ENCODE peak calls at places on chromosomes 2 and 18, in nine cellular contexts. One of them, this sample, is unnamed.

GRCh38 chr2:85601771-85602475 is 575 bp downstream of the TMEM150A start:
- DNase-seq in hypothalamus: peak
- DNase-seq in NCI-H2227 treated with DMSO at 0.1 percent for 48 hours: no peak
- DNase-seq in glomerular endothelial cell: no peak
- DNase-seq in MCF 10A: peak
- DNase-seq in NCI-H1105: no peak
- DNase-seq in T-cell: no peak
- DNase-seq in EL: peak
- DNase-seq in left cardiac atrium: peak
- DNase-seq in this sample: peak

GRCh38 chr2:133063792-133064191 is 393.8 kb upstream of the LYPD1 start:
- DNase-seq in hypothalamus: no peak
- DNase-seq in NCI-H2227 treated with DMSO at 0.1 percent for 48 hours: no peak
- DNase-seq in glomerular endothelial cell: no peak
- DNase-seq in MCF 10A: peak
- DNase-seq in NCI-H1105: no peak
- DNase-seq in T-cell: no peak
- DNase-seq in EL: peak
- DNase-seq in left cardiac atrium: no peak
- DNase-seq in this sample: no peak

GRCh38 chr2:119852214-119852613 is 92.5 kb downstream of the PTPN4 start:
- DNase-seq in hypothalamus: no peak
- DNase-seq in NCI-H2227 treated with DMSO at 0.1 percent for 48 hours: no peak
- DNase-seq in glomerular endothelial cell: no peak
- DNase-seq in MCF 10A: no peak
- DNase-seq in NCI-H1105: no peak
- DNase-seq in T-cell: no peak
- DNase-seq in EL: no peak
- DNase-seq in left cardiac atrium: no peak
- DNase-seq in this sample: no peak

GRCh38 chr18:3985664-3986063 is 469.4 kb downstream of the DLGAP1 start:
- DNase-seq in hypothalamus: no peak
- DNase-seq in NCI-H2227 treated with DMSO at 0.1 percent for 48 hours: no peak
- DNase-seq in glomerular endothelial cell: no peak
- DNase-seq in MCF 10A: peak
- DNase-seq in NCI-H1105: no peak
- DNase-seq in T-cell: no peak
- DNase-seq in EL: peak
- DNase-seq in left cardiac atrium: no peak
- DNase-seq in this sample: no peak

GRCh38 chr2:24304098-24304497 is 56.2 kb downstream of the ITSN2 start:
- DNase-seq in hypothalamus: peak
- DNase-seq in NCI-H2227 treated with DMSO at 0.1 percent for 48 hours: peak
- DNase-seq in glomerular endothelial cell: no peak
- DNase-seq in MCF 10A: peak
- DNase-seq in NCI-H1105: peak
- DNase-seq in T-cell: no peak
- DNase-seq in EL: no peak
- DNase-seq in left cardiac atrium: peak
- DNase-seq in this sample: peak

GRCh38 chr2:239587311-239587731 is 186.5 kb upstream of the HDAC4 start:
- DNase-seq in hypothalamus: no peak
- DNase-seq in NCI-H2227 treated with DMSO at 0.1 percent for 48 hours: no peak
- DNase-seq in glomerular endothelial cell: no peak
- DNase-seq in MCF 10A: no peak
- DNase-seq in NCI-H1105: no peak
- DNase-seq in T-cell: no peak
- DNase-seq in EL: no peak
- DNase-seq in left cardiac atrium: no peak
- DNase-seq in this sample: no peak

GRCh38 chr2:111897924-111898702 is at the start of gene MERTK:
- DNase-seq in hypothalamus: peak
- DNase-seq in NCI-H2227 treated with DMSO at 0.1 percent for 48 hours: peak
- DNase-seq in glomerular endothelial cell: no peak
- DNase-seq in MCF 10A: peak
- DNase-seq in NCI-H1105: peak
- DNase-seq in T-cell: peak
- DNase-seq in EL: peak
- DNase-seq in left cardiac atrium: peak
- DNase-seq in this sample: peak

GRCh38 chr2:39512434-39512935 is 75.4 kb upstream of the MAP4K3 start:
- DNase-seq in hypothalamus: no peak
- DNase-seq in NCI-H2227 treated with DMSO at 0.1 percent for 48 hours: no peak
- DNase-seq in glomerular endothelial cell: no peak
- DNase-seq in MCF 10A: no peak
- DNase-seq in NCI-H1105: no peak
- DNase-seq in T-cell: no peak
- DNase-seq in EL: peak
- DNase-seq in left cardiac atrium: peak
- DNase-seq in this sample: peak

GRCh38 chr18:22632191-22632590 is 214.5 kb upstream of the CTAGE1 start:
- DNase-seq in hypothalamus: no peak
- DNase-seq in NCI-H2227 treated with DMSO at 0.1 percent for 48 hours: no peak
- DNase-seq in glomerular endothelial cell: no peak
- DNase-seq in MCF 10A: no peak
- DNase-seq in NCI-H1105: no peak
- DNase-seq in T-cell: no peak
- DNase-seq in EL: peak
- DNase-seq in left cardiac atrium: no peak
- DNase-seq in this sample: no peak

This sample was measured in Right ventricle myocardium superior.